ENCODE peak calls at places on chromosomes 7 and 10, in four cellular contexts. H, M, R and C are unnamed samples.

GRCh38 chr7:124764847-124765400 is 668 bp downstream of the GPR37 start:
- DNase-seq in M (peak; percentile 80), H (no peak), R (peak; percentile 64), C (peak; percentile 11)

GRCh38 chr7:2979276-2979675 is 64.4 kb downstream of the CARD11 start:
- DNase-seq in H (peak; percentile 60), R (peak; percentile 31), M (no peak), C (no peak)

GRCh38 chr10:73946253-73947145 is 35.6 kb downstream of the PLAU start:
- DNase-seq in M (no peak), H (no peak), R (no peak), C (no peak)

GRCh38 chr10:70849582-70850016 is 33.9 kb downstream of the SGPL1 start:
- DNase-seq in H (no peak), M (no peak), R (no peak), C (no peak)

GRCh38 chr10:80552151-80552646 is 14.5 kb downstream of the SH2D4B start:
- DNase-seq in M (no peak), H (no peak), R (no peak), C (no peak)

GRCh38 chr7:128415217-128415785 is 5.5 kb upstream of the IMPDH1 start:
- DNase-seq in R (no peak), M (no peak), H (no peak), C (no peak)

GRCh38 chr10:15791816-15792524 is 68.3 kb downstream of the MINDY3 start:
- DNase-seq in H (no peak), M (no peak), R (no peak), C (no peak)

GRCh38 chr10:29714096-29714874 is 79.5 kb upstream of the SVIL start:
- DNase-seq in H (no peak), M (no peak), R (no peak), C (no peak)

GRCh38 chr10:43818687-43819086 is 170.0 kb upstream of the ZNF32 start:
- DNase-seq in M (no peak), R (no peak), H (no peak), C (no peak)

GRCh38 chr10:97069576-97070362 is 116.0 kb downstream of the SLIT1 start:
- DNase-seq in M (no peak), H (no peak), R (no peak), C (no peak)

GRCh38 chr7:156238366-156239133 is 402.0 kb upstream of the RNF32 start:
- DNase-seq in R (no peak), H (no peak), M (no peak), C (no peak)

GRCh38 chr7:6012355-6013104 is 3.5 kb downstream of the AIMP2 start:
- DNase-seq in M (no peak), R (peak; percentile 68), H (no peak), C (no peak)

GRCh38 chr10:121069061-121069850 is 218.1 kb downstream of the WDR11 start:
- DNase-seq in R (no peak), H (no peak), M (no peak), C (no peak)

GRCh38 chr7:139099181-139099947 is 10.2 kb downstream of the ZC3HAV1 start:
- DNase-seq in M (no peak), R (no peak), H (no peak), C (no peak)

GRCh38 chr7:118153551-118154177 is 30.3 kb upstream of the LSM8 start:
- DNase-seq in H (peak; percentile 47), M (no peak), R (no peak), C (no peak)

GRCh38 chr10:1160561-1160961 is 104.4 kb downstream of the WDR37 start:
- DNase-seq in H (no peak), R (peak; percentile 46), M (no peak), C (no peak)

GRCh38 chr10:123008379-123009104 is at the start of the genes ACADSB and IKZF5:
- DNase-seq in M (peak; percentile 98), H (peak; percentile 97), R (peak; percentile 97), C (peak; percentile 91)

GRCh38 chr10:61169294-61169693 is 225.3 kb upstream of the RHOBTB1 start:
- DNase-seq in R (no peak), M (no peak), H (no peak), C (no peak)

GRCh38 chr10:74163313-74164068 is 12.5 kb downstream of the ADK start:
- DNase-seq in R (no peak), M (no peak), H (no peak), C (no peak)

GRCh38 chr7:80699030-80699638 is 60.7 kb downstream of the CD36 start:
- DNase-seq in R (no peak), M (no peak), H (peak; percentile 41), C (no peak)

GRCh38 chr10:132588301-132589013 is 50.9 kb downstream of the INPP5A start:
- DNase-seq in H (no peak), M (no peak), R (no peak), C (peak; percentile 49)

GRCh38 chr7:6130007-6130587 is 98.9 kb downstream of the ANKRD61 start:
- DNase-seq in R (no peak), H (no peak), M (no peak), C (no peak)

GRCh38 chr10:101512741-101513140 is 75.3 kb downstream of the POLL start:
- DNase-seq in H (no peak), M (no peak), R (no peak), C (no peak)
- H3K4me3 ChIP-seq in H (no peak overlapping the region), M (no peak overlapping the region), R (no peak overlapping the region), C (no peak overlapping the region)

GRCh38 chr10:9227679-9228365 is 1173.3 kb downstream of the GATA3 start:
- DNase-seq in R (no peak), M (no peak), H (no peak), C (no peak)

GRCh38 chr10:9234191-9234590 is 1179.7 kb downstream of the GATA3 start:
- DNase-seq in H (no peak), M (no peak), R (no peak), C (no peak)

GRCh38 chr10:9228770-9229169 is 1174.3 kb downstream of the GATA3 start:
- DNase-seq in H (no peak), R (no peak), M (no peak), C (no peak)

GRCh38 chr10:9230625-9231024 is 1176.1 kb downstream of the GATA3 start:
- DNase-seq in R (no peak), M (no peak), H (no peak), C (no peak)

DNA sequence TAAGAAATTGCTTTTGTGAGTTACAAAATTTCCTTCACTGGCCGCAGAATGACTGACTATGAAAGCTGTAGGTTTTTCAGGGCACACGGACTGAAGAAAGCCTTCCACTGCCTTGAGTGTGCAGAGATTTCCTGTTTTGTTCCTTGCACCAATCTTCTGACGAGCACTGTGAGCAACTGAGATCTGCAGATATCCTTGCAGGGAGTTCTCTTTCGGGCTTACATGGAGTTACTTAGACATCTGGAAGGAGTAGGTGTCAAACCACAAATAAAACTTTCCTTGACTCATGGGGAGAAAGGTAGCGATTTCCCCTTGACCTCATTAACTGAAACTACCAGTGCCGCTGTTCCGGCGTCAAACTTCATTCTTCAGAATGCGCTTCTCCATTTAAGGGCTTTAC is 1175.2 kb downstream of the GATA3 start:
- DNase-seq in R (no peak), H (no peak), M (no peak), C (no peak)
- H3K4me1 ChIP-seq in R (no peaks in the 10 kb centered on the region), H (no peaks in the 10 kb centered on the region), M (no peaks in the 10 kb centered on the region), C (no peaks in the 10 kb centered on the region)

DNA sequence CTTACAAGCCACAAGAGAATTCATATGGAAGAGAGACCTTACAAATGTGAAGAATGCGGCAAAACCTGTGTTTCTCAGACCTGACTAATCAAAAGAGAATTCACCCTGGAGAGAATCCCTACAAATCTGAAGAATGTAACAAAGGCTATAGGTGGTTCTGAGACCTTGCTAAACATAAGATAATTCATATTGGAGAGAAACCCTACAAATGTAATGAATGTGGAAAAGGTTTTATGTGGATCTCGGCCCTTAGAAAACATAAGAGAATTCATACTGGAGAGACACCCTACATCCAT is 33.4 kb downstream of the ZNF727 start:
- DNase-seq in H (no peak), M (no peak), R (no peak), C (no peak)
- H3K27ac ChIP-seq in H (no peak overlapping the region), M (no peak overlapping the region), R (no peak overlapping the region), C (no peak overlapping the region)

GRCh38 chr10:112873541-112873940 is 76.5 kb upstream of the TCF7L2 start:
- DNase-seq in R (no peak), M (no peak), H (no peak), C (no peak)
- H3K4me3 ChIP-seq in R (no peak overlapping the region), M (no peak overlapping the region), H (no peak overlapping the region), C (no peak overlapping the region)